ENCODE peak calls at places on chromosome 15, in six cellular contexts. B, O, Y, L, S and U are unnamed samples.
A peak's percentile ranks its signal among the peaks of the same experiment; 100 is the strongest.

GRCh38 chr15:25901841-25902610 is 38.9 kb upstream of the ATP10A start:
- DNase-seq in S (no peak), L (no peak), B (no peak), O (no peak), Y (no peak), U (no peak)

GRCh38 chr15:81889480-81889871 is 156.3 kb downstream of the MEX3B start:
- DNase-seq in Y (no peak), S (no peak), L (no peak), B (no peak), O (no peak), U (no peak)

GRCh38 chr15:66503780-66504562 is 684 bp downstream of the RPL4 start:
- DNase-seq in L (no peak), S (no peak), B (peak; percentile 18), Y (no peak), O (no peak), U (no peak)

GRCh38 chr15:99707481-99708270 is 25.6 kb downstream of the LYSMD4 start:
- DNase-seq in S (no peak), Y (no peak), L (no peak), B (peak; percentile 48), O (no peak), U (no peak)

GRCh38 chr15:72229076-72229946 is 1.7 kb downstream of the PKM start:
- DNase-seq in Y (no peak), L (no peak), B (peak; percentile 21), O (no peak), S (no peak), U (peak; percentile 33)

GRCh38 chr15:78921940-78922339 is 22.9 kb downstream of the CTSH start:
- DNase-seq in L (no peak), Y (no peak), O (no peak), B (no peak), S (no peak), U (no peak)

GRCh38 chr15:65115086-65115485 is at the start of gene UBAP1L:
- DNase-seq in S (no peak), O (no peak), Y (no peak), B (no peak), L (no peak), U (no peak)

GRCh38 chr15:84947947-84948830 is 33.5 kb upstream of the PDE8A start:
- DNase-seq in L (no peak), O (peak; percentile 23), S (no peak), Y (peak; percentile 51), B (peak; percentile 95), U (peak; percentile 93)

GRCh38 chr15:90210593-90210992 is 9.5 kb downstream of the SEMA4B start:
- DNase-seq in L (no peak), S (no peak), B (no peak), O (peak; percentile 45), Y (no peak), U (no peak)

GRCh38 chr15:48244923-48245322 is 38.8 kb downstream of the SLC12A1 start:
- DNase-seq in S (no peak), Y (no peak), O (no peak), B (peak; percentile 14), L (no peak), U (no peak)

GRCh38 chr15:27045796-27046195 is 74.8 kb downstream of the GABRG3 start:
- DNase-seq in O (no peak), Y (no peak), B (no peak), S (no peak), L (no peak), U (no peak)

GRCh38 chr15:77527164-77527778 is 105.4 kb downstream of the LINGO1 start:
- DNase-seq in O (no peak), S (no peak), L (no peak), Y (peak; percentile 20), B (peak; percentile 66), U (no peak)

GRCh38 chr15:63506537-63507035 is 2.2 kb downstream of the USP3 start:
- DNase-seq in Y (no peak), S (no peak), L (no peak), B (no peak), O (no peak), U (no peak)

GRCh38 chr15:49696441-49696840 is 75.6 kb downstream of the DTWD1 start:
- DNase-seq in Y (no peak), L (no peak), B (no peak), S (no peak), O (no peak), U (no peak)

GRCh38 chr15:40192942-40193341 is 32.1 kb downstream of the BUB1B start:
- DNase-seq in L (no peak), Y (no peak), B (peak; percentile 51), S (no peak), O (no peak), U (peak; percentile 55)

GRCh38 chr15:70491183-70491621 is 272.2 kb downstream of the UACA start:
- DNase-seq in Y (no peak), O (no peak), S (no peak), B (no peak), L (no peak), U (no peak)

GRCh38 chr15:94793641-94794040 is 562.3 kb downstream of the MCTP2 start:
- DNase-seq in L (no peak), S (no peak), O (no peak), B (no peak), Y (no peak), U (no peak)

GRCh38 chr15:100794008-100794407 is 85.6 kb upstream of the ALDH1A3 start:
- DNase-seq in S (no peak), Y (no peak), L (no peak), O (no peak), B (no peak), U (no peak)

GRCh38 chr15:99016680-99017321 is 9.2 kb upstream of the PGPEP1L start:
- DNase-seq in L (no peak), S (no peak), Y (no peak), O (no peak), B (peak; percentile 70), U (peak; percentile 78)